ENCODE peak calls at places on chromosome 19, in ten cellular contexts. Q, H, A, M, W, V, E, I, O and K are unnamed samples.

GRCh38 chr19:34305221-34306058 is 51.1 kb downstream of the GARRE1 start:
- DNase-seq in H (no peak), A (peak; percentile 41), I (no peak), Q (no peak), M (no peak), E (no peak), O (no peak), W (no peak), V (no peak), K (no peak)

GRCh38 chr19:4375620-4376228 is 24.6 kb downstream of the SH3GL1 start:
- DNase-seq in H (peak; percentile 79), O (no peak), W (no peak), M (no peak), I (peak; percentile 48), E (peak; percentile 85), Q (no peak), A (peak; percentile 80), V (no peak), K (no peak)

GRCh38 chr19:46764817-46765291 is 18.6 kb upstream of the STRN4 start:
- DNase-seq in O (no peak), E (no peak), I (no peak), Q (no peak), W (no peak), A (no peak), V (no peak), M (no peak), H (no peak), K (no peak)

GRCh38 chr19:46036745-46037126 is 4.1 kb downstream of the IGFL4 start:
- DNase-seq in Q (no peak), M (no peak), E (no peak), H (no peak), A (no peak), V (no peak), W (no peak), O (no peak), I (no peak), K (no peak)

GRCh38 chr19:4916292-4917082 is 7.2 kb downstream of the UHRF1 start:
- DNase-seq in W (no peak), Q (no peak), M (peak; percentile 34), O (peak; percentile 47), I (no peak), A (no peak), H (no peak), V (no peak), E (no peak), K (no peak)

GRCh38 chr19:38070573-38070972 is 153.4 kb downstream of the DPF1 start:
- DNase-seq in M (no peak), O (no peak), E (peak; percentile 43), H (no peak), Q (no peak), W (no peak), A (peak; percentile 60), V (no peak), I (no peak), K (no peak)

GRCh38 chr19:17049711-17050280 is 23.2 kb upstream of the CPAMD8 start:
- DNase-seq in M (no peak), I (no peak), O (no peak), H (no peak), W (no peak), A (peak; percentile 58), V (no peak), Q (no peak), E (peak; percentile 63), K (peak; percentile 31)

GRCh38 chr19:38389101-38389925 is 816 bp downstream of the SPRED3 start:
- DNase-seq in V (no peak), Q (no peak), A (peak; percentile 85), M (no peak), I (no peak), W (no peak), H (peak; percentile 82), O (no peak), E (peak; percentile 75), K (no peak)

GRCh38 chr19:7849631-7850428 is 19.8 kb downstream of the EVI5L start:
- DNase-seq in I (no peak), Q (no peak), V (no peak), M (no peak), H (no peak), O (no peak), W (no peak), A (no peak), E (no peak), K (no peak)

GRCh38 chr19:40771101-40771539 is 4.2 kb upstream of the MIA start:
- DNase-seq in A (no peak), Q (no peak), V (no peak), I (no peak), H (no peak), E (no peak), O (peak; percentile 35), M (no peak), W (no peak), K (no peak)

GRCh38 chr19:35114656-35115537 is 726 bp upstream of the FXYD3 start:
- DNase-seq in E (peak; percentile 48), V (no peak), A (peak; percentile 57), W (no peak), M (peak; percentile 54), O (peak; percentile 48), H (peak; percentile 95), I (peak; percentile 68), Q (no peak), K (no peak)

GRCh38 chr19:52086481-52086880 is 9.1 kb downstream of the ZNF841 start:
- DNase-seq in M (no peak), O (no peak), H (no peak), I (no peak), V (no peak), A (peak; percentile 52), E (peak; percentile 70), Q (no peak), W (no peak), K (no peak)

GRCh38 chr19:45446295-45446694 is 21.5 kb upstream of the FOSB start:
- DNase-seq in W (no peak), I (no peak), Q (no peak), M (no peak), O (peak; percentile 30), A (peak; percentile 71), H (no peak), V (no peak), E (peak; percentile 60), K (no peak)

GRCh38 chr19:24142771-24143170 is 55.8 kb downstream of the ZNF254 start:
- DNase-seq in E (no peak), W (no peak), A (no peak), Q (no peak), I (no peak), O (no peak), H (no peak), M (no peak), V (no peak), K (no peak)

GRCh38 chr19:30927705-30928104 is 421.5 kb downstream of the TSHZ3 start:
- DNase-seq in Q (no peak), W (no peak), A (no peak), I (no peak), M (no peak), V (no peak), E (no peak), H (no peak), O (no peak), K (no peak)

GRCh38 chr19:29045708-29046107 is 167.2 kb downstream of the UQCRFS1 start:
- DNase-seq in A (no peak), I (no peak), E (no peak), M (no peak), O (no peak), V (no peak), Q (no peak), W (no peak), H (peak; percentile 34), K (no peak)

GRCh38 chr19:607301-608154 is 17.8 kb downstream of the HCN2 start:
- DNase-seq in H (no peak), A (no peak), E (no peak), Q (no peak), V (no peak), O (no peak), I (no peak), M (no peak), W (no peak), K (no peak)

GRCh38 chr19:28519218-28519779 is 693.7 kb downstream of the UQCRFS1 start:
- DNase-seq in W (no peak), M (no peak), O (no peak), H (no peak), I (no peak), A (no peak), E (no peak), V (no peak), Q (no peak), K (no peak)

DNA sequence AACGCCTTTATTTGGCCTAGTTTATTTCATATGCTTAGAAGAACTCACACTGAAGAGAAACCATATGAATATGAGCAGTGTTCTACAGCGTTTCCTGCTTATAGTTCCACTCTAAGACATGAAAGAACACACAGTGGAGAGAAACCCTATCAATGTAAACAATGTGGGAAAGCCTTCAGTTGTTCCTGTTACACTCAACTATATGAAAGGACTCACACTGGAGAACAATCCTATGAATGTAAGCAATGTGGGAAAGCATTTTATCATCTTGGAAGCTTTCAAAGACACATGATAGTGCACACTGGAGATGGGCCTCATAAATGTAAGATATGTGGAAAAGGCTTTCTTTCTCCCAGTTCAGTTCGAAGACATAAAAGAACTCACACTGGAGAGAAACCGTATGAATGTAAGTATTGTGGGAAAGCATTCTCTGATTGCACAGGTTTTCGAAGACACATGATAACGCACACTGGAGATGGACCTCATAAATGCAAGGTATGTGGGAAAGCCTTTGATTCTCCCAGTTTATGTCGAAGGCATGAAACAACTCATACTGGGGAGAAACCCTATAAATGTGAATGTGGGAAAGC is 13.7 kb downstream of the ZNF441 start:
- DNase-seq in O (no peak), I (no peak), E (no peak), W (no peak), H (no peak), M (no peak), V (no peak), A (peak; percentile 3), Q (no peak), K (no peak)
- H3K4me3 ChIP-seq in O (peak overlapping the region; percentile 5), I (no peak overlapping the region), E (no peak overlapping the region), W (no peak overlapping the region), H (peak overlapping the region; percentile 37), M (no peak overlapping the region), V (no peak overlapping the region), A (no peak overlapping the region), Q (no peak overlapping the region), K (no peak overlapping the region)

GRCh38 chr19:2034729-2035589 is 16.1 kb downstream of the MKNK2 start:
- DNase-seq in O (peak; percentile 42), A (peak; percentile 52), V (no peak), W (no peak), Q (no peak), M (peak; percentile 42), I (no peak), H (peak; percentile 98), E (peak; percentile 56), K (no peak)
- H3K4me3 ChIP-seq in O (no peak overlapping the region), A (no peak overlapping the region), V (no peak overlapping the region), W (no peak overlapping the region), Q (no peak overlapping the region), M (no peak overlapping the region), I (no peak overlapping the region), H (no peak overlapping the region), E (no peak overlapping the region), K (no peak overlapping the region)

GRCh38 chr19:11420894-11421606 is 1.9 kb upstream of the RGL3 start:
- DNase-seq in M (no peak), A (no peak), W (no peak), I (peak; percentile 30), O (no peak), H (peak; percentile 81), Q (no peak), V (no peak), E (no peak), K (no peak)
- H3K4me3 ChIP-seq in M (peak overlapping the region; percentile 47), A (peak overlapping the region; percentile 38), W (peak overlapping the region; percentile 15), I (peak overlapping the region; percentile 47), O (no peak overlapping the region), H (peak overlapping the region; percentile 29), Q (peak overlapping the region; percentile 18), V (peak overlapping the region; percentile 42), E (no peak overlapping the region), K (peak overlapping the region; percentile 19)

GRCh38 chr19:13119654-13120053 is 1.6 kb downstream of the NACC1 start:
- DNase-seq in I (no peak), V (no peak), O (no peak), H (peak; percentile 45), Q (no peak), E (no peak), M (no peak), A (no peak), W (no peak), K (no peak)
- H3K4me3 ChIP-seq in I (no peak overlapping the region), V (no peak overlapping the region), O (no peak overlapping the region), H (peak overlapping the region; percentile 89), Q (no peak overlapping the region), E (no peak overlapping the region), M (no peak overlapping the region), A (peak overlapping the region; percentile 86), W (peak overlapping the region; percentile 91), K (peak overlapping the region; percentile 83)